ENCODE peak calls at places on chromosomes 5 and 9, in eight cellular contexts. C is suprapubic skin; G is CD8-positive, alpha-beta T cell; T is AG04450; U is PC-3; R is psoas muscle; P is tibial nerve; L is ovary. W is an unnamed sample.

GRCh38 chr5:135050244-135050767 is 16.3 kb upstream of the PITX1 start:
- DNase-seq in C (no peak), G (no peak), T (no peak), U (no peak), R (peak; percentile 40), P (no peak), L (no peak), W (no peak)

GRCh38 chr5:89128097-89128496 is 245.1 kb upstream of the MEF2C start:
- DNase-seq in C (no peak), G (no peak), T (no peak), U (peak; percentile 12), R (no peak), P (no peak), L (no peak), W (no peak)

GRCh38 chr5:89857790-89858189 is 551.8 kb downstream of the CETN3 start:
- DNase-seq in C (no peak), G (no peak), T (no peak), U (peak; percentile 93), R (no peak), P (no peak), L (no peak), W (no peak)

GRCh38 chr9:93064392-93065124 is 6.1 kb downstream of the SUSD3 start:
- DNase-seq in C (no peak), G (peak; percentile 97), T (no peak), U (no peak), R (peak; percentile 57), P (no peak), L (no peak), W (no peak)

GRCh38 chr5:66494437-66494836 is 101.8 kb upstream of the MAST4 start:
- DNase-seq in C (no peak), G (no peak), T (no peak), U (no peak), R (no peak), P (no peak), L (no peak), W (no peak)

GRCh38 chr5:139422307-139422893 is 16.9 kb downstream of the DNAJC18 start:
- DNase-seq in C (peak; percentile 38), G (peak; percentile 48), T (peak; percentile 51), U (peak; percentile 76), R (no peak), P (peak; percentile 89), L (no peak), W (peak; percentile 61)

GRCh38 chr5:34941936-34942335 is 12.6 kb downstream of the DNAJC21 start:
- DNase-seq in C (no peak), G (no peak), T (no peak), U (no peak), R (no peak), P (no peak), L (no peak), W (no peak)

GRCh38 chr9:112115955-112116354 is 59.1 kb downstream of the SUSD1 start:
- DNase-seq in C (no peak), G (no peak), T (no peak), U (no peak), R (no peak), P (no peak), L (no peak), W (no peak)

GRCh38 chr5:88883566-88884434 is 816 bp upstream of the MEF2C start:
- DNase-seq in C (peak; percentile 81), G (peak; percentile 17), T (peak; percentile 42), U (peak; percentile 67), R (peak; percentile 80), P (peak; percentile 67), L (peak; percentile 74), W (peak; percentile 85)

GRCh38 chr9:89839952-89840351 is 235.1 kb downstream of the GADD45G start:
- DNase-seq in C (no peak), G (no peak), T (no peak), U (no peak), R (no peak), P (no peak), L (no peak), W (no peak)

GRCh38 chr9:137301086-137301947 is 754 bp downstream of the NRARP start:
- DNase-seq in C (no peak), G (no peak), T (no peak), U (peak; percentile 64), R (peak; percentile 58), P (no peak), L (peak; percentile 70), W (no peak)

GRCh38 chr5:52043543-52043942 is 660.3 kb downstream of the ISL1 start:
- DNase-seq in C (no peak), G (no peak), T (no peak), U (no peak), R (no peak), P (no peak), L (no peak), W (no peak)

GRCh38 chr5:31397926-31398557 is 133.9 kb downstream of the DROSHA start:
- DNase-seq in C (no peak), G (no peak), T (no peak), U (no peak), R (no peak), P (no peak), L (no peak), W (no peak)

GRCh38 chr5:2997179-2997578 is 245.7 kb upstream of the IRX2 start:
- DNase-seq in C (no peak), G (no peak), T (no peak), U (no peak), R (no peak), P (no peak), L (no peak), W (no peak)

GRCh38 chr5:128826290-128826689 is 139.0 kb upstream of the SLC27A6 start:
- DNase-seq in C (no peak), G (no peak), T (no peak), U (no peak), R (no peak), P (no peak), L (no peak), W (no peak)

GRCh38 chr5:59007460-59008063 is 424.7 kb downstream of the RAB3C start:
- DNase-seq in C (no peak), G (no peak), T (no peak), U (peak; percentile 55), R (no peak), P (no peak), L (no peak), W (no peak)

GRCh38 chr5:14331377-14331776 is 188.2 kb downstream of the TRIO start:
- DNase-seq in C (no peak), G (no peak), T (no peak), U (no peak), R (no peak), P (no peak), L (no peak), W (no peak)

DNA sequence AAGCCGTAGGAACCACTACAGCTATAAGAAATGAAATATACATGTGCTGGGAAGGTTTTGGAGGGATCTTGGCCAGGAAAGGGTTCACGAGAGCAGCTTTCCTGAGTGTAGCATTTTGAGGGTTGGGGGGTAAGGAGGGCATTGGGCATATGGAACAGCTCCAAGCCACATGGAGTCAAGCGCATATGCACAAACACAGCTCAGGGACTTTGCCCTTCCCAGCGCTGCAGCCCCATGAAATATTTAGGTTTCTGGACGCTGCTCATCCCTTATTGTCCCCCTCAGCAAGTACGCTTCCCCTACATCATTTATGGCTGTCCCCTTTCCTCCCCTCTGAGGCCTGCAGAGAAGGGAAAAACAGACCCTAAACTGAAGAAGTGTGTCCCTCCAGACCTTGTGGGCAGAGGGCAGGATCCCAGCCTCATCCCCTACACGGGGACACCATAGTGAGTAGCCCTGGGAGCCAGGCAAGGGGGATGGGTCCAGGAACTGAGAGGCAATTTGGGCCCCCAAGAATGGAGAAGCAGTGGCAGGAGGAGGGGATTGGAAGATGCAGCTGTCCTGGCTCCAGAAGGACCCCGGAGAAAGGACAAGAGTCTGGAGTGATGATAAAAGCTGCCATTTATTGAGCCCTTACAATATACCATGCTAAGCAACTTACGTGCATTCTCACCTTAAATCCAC is 33.7 kb downstream of the PCDH1 start:
- DNase-seq in C (no peak), G (no peak), T (no peak), U (no peak), R (no peak), P (no peak), L (no peak), W (no peak)
- H3K4me3 ChIP-seq in C (no peak overlapping the region), G (no peak overlapping the region), T (no peak overlapping the region), U (no peak overlapping the region), R (no peak overlapping the region), P (no peak overlapping the region), L (no peak overlapping the region), W (no peak overlapping the region)

GRCh38 chr5:159947708-159948358 is 31.6 kb downstream of the ADRA1B start:
- DNase-seq in C (no peak), G (no peak), T (peak; percentile 59), U (no peak), R (no peak), P (no peak), L (no peak), W (no peak)

GRCh38 chr5:159937580-159937979 is 21.3 kb downstream of the ADRA1B start:
- DNase-seq in C (no peak), G (no peak), T (no peak), U (no peak), R (no peak), P (no peak), L (no peak), W (no peak)

GRCh38 chr5:159945359-159945758 is 29.1 kb downstream of the ADRA1B start:
- DNase-seq in C (no peak), G (no peak), T (no peak), U (no peak), R (no peak), P (no peak), L (no peak), W (no peak)

DNA sequence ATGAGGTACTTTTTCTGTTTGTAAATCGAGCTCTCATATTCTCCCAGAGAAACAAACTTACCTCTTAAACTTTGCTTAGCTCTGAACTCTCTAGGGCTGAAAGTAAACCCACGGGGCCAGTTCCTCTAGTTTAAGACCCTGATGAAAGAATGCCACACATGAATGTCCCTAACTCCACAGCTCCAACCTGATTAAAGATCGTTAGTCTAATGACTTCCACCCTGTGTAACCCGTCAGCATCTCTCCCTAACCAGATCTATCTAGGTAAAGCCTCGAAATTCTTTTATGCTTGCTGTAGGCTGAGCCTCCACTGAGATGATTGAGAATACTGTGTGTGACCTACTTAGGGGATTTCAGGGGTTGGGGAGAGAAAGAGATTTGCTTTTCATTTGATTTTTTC is 27.0 kb downstream of the ADRA1B start:
- DNase-seq in C (no peak), G (no peak), T (no peak), U (no peak), R (no peak), P (no peak), L (no peak), W (no peak)
- H3K4me3 ChIP-seq in C (no peak overlapping the region), G (no peak overlapping the region), T (no peak overlapping the region), U (no peak overlapping the region), R (no peak overlapping the region), P (no peak overlapping the region), L (no peak overlapping the region), W (no peak overlapping the region)

DNA sequence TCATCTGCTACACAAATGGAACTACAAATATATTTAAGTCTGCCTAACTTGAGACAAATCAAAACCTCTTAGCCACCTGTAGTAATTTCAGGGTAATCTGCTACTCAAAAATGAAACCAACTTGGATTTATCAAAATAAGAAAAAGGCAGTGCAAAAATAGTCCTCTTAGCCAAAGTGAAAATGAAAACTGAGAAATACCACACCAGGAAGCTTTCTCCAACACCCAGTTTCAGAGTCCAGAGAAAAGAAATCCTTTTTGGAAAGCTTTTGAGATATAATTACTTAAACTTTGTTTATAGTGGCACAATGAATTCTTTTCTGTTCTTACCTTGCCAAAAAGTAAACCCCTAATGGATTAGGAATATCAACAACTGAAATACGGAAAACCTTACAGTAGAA is 990.4 kb downstream of the EFNA5 start:
- DNase-seq in C (no peak), G (no peak), T (no peak), U (no peak), R (no peak), P (no peak), L (no peak), W (no peak)
- H3K4me3 ChIP-seq in C (peak overlapping the region; percentile 20), G (no peak overlapping the region), T (peak overlapping the region; percentile 11), U (peak overlapping the region; percentile 24), R (no peak overlapping the region), P (no peak overlapping the region), L (no peak overlapping the region), W (no peak overlapping the region)

GRCh38 chr5:147050172-147050571 is 171.6 kb upstream of the PPP2R2B start:
- DNase-seq in C (no peak), G (no peak), T (no peak), U (no peak), R (no peak), P (no peak), L (no peak), W (no peak)
- H3K4me3 ChIP-seq in C (no peak overlapping the region), G (no peak overlapping the region), T (no peak overlapping the region), U (no peak overlapping the region), R (no peak overlapping the region), P (no peak overlapping the region), L (no peak overlapping the region), W (no peak overlapping the region)